ENCODE peak calls at places on chromosome 1, in four cellular contexts. One of them, this sample, is unnamed. For H3K4me1, the result is how much of the 10 kb centered on the place peaks cover.

GRCh38 chr1:149884433-149885363 is 14.7 kb upstream of the BOLA1 start:
- DNase-seq in HCT116: peak
- DNase-seq in HepG2: no peak
- DNase-seq in H1: no peak
- DNase-seq in this sample: no peak

GRCh38 chr1:46131727-46132528 is 501 bp downstream of the PIK3R3 start:
- DNase-seq in HCT116: no peak
- DNase-seq in HepG2: no peak
- DNase-seq in H1: no peak
- DNase-seq in this sample: no peak

GRCh38 chr1:101653482-101653946 is 343.2 kb downstream of the OLFM3 start:
- DNase-seq in HCT116: peak
- DNase-seq in HepG2: no peak
- DNase-seq in H1: peak
- DNase-seq in this sample: peak

GRCh38 chr1:40860706-40861226 is 1.4 kb downstream of the CITED4 start:
- DNase-seq in HCT116: no peak
- DNase-seq in HepG2: no peak
- DNase-seq in H1: no peak
- DNase-seq in this sample: no peak

GRCh38 chr1:161185282-161185682 is 8.0 kb upstream of the B4GALT3 start:
- DNase-seq in HCT116: no peak
- DNase-seq in HepG2: no peak
- DNase-seq in H1: no peak
- DNase-seq in this sample: no peak

GRCh38 chr1:166947398-166948043 is 27.8 kb downstream of the ILDR2 start:
- DNase-seq in HCT116: no peak
- DNase-seq in HepG2: no peak
- DNase-seq in H1: no peak
- DNase-seq in this sample: no peak

GRCh38 chr1:108082741-108083562 is 117.2 kb downstream of the SLC25A24 start:
- DNase-seq in HCT116: no peak
- DNase-seq in HepG2: no peak
- DNase-seq in H1: no peak
- DNase-seq in this sample: no peak

GRCh38 chr1:148309940-148310500 is 157.9 kb upstream of the NBPF11 start:
- DNase-seq in HCT116: no peak
- DNase-seq in HepG2: no peak
- DNase-seq in H1: no peak
- DNase-seq in this sample: no peak

GRCh38 chr1:41726899-41727748 is 191.6 kb downstream of the HIVEP3 start:
- DNase-seq in HCT116: no peak
- DNase-seq in HepG2: peak
- DNase-seq in H1: no peak
- DNase-seq in this sample: no peak

GRCh38 chr1:233707153-233707905 is 93.4 kb downstream of the KCNK1 start:
- DNase-seq in HCT116: peak
- DNase-seq in HepG2: no peak
- DNase-seq in H1: no peak
- DNase-seq in this sample: no peak

GRCh38 chr1:59523745-59524450 is 227.0 kb downstream of the FGGY start:
- DNase-seq in HCT116: no peak
- DNase-seq in HepG2: no peak
- DNase-seq in H1: no peak
- DNase-seq in this sample: no peak

GRCh38 chr1:21539933-21540332 is 30.7 kb downstream of the ALPL start:
- DNase-seq in HCT116: peak
- DNase-seq in HepG2: peak
- DNase-seq in H1: no peak
- DNase-seq in this sample: no peak

GRCh38 chr1:3398741-3399140 is 55.7 kb upstream of the ARHGEF16 start:
- DNase-seq in HCT116: no peak
- DNase-seq in HepG2: no peak
- DNase-seq in H1: no peak
- DNase-seq in this sample: no peak

GRCh38 chr1:11918779-11919519 is 7.3 kb downstream of the KIAA2013 start:
- DNase-seq in HCT116: no peak
- DNase-seq in HepG2: no peak
- DNase-seq in H1: no peak
- DNase-seq in this sample: no peak

GRCh38 chr1:56029329-56030003 is 549.9 kb downstream of the PLPP3 start:
- DNase-seq in HCT116: no peak
- DNase-seq in HepG2: peak
- DNase-seq in H1: no peak
- DNase-seq in this sample: no peak

GRCh38 chr1:212752934-212753497 is 38.6 kb downstream of the NSL1 start:
- DNase-seq in HCT116: no peak
- DNase-seq in HepG2: no peak
- DNase-seq in H1: no peak
- DNase-seq in this sample: no peak

GRCh38 chr1:107963009-107963408 is 2.0 kb downstream of the VAV3 start:
- DNase-seq in HCT116: no peak
- DNase-seq in HepG2: no peak
- DNase-seq in H1: no peak
- DNase-seq in this sample: no peak

GRCh38 chr1:164821648-164822047 is 262.7 kb downstream of the PBX1 start:
- DNase-seq in HCT116: no peak
- DNase-seq in HepG2: no peak
- DNase-seq in H1: no peak
- DNase-seq in this sample: no peak

GRCh38 chr1:99849413-99849743 is 783 bp upstream of the AGL start:
- DNase-seq in HCT116: no peak
- DNase-seq in HepG2: peak
- DNase-seq in H1: no peak
- DNase-seq in this sample: no peak

GRCh38 chr1:9711466-9712020 is 60.0 kb downstream of the PIK3CD start:
- DNase-seq in HCT116: no peak
- DNase-seq in HepG2: no peak
- DNase-seq in H1: no peak
- DNase-seq in this sample: no peak

GRCh38 chr1:24047101-24047459 is 64.9 kb downstream of the MYOM3 start:
- DNase-seq in HCT116: peak
- DNase-seq in HepG2: peak
- DNase-seq in H1: no peak
- DNase-seq in this sample: no peak

DNA sequence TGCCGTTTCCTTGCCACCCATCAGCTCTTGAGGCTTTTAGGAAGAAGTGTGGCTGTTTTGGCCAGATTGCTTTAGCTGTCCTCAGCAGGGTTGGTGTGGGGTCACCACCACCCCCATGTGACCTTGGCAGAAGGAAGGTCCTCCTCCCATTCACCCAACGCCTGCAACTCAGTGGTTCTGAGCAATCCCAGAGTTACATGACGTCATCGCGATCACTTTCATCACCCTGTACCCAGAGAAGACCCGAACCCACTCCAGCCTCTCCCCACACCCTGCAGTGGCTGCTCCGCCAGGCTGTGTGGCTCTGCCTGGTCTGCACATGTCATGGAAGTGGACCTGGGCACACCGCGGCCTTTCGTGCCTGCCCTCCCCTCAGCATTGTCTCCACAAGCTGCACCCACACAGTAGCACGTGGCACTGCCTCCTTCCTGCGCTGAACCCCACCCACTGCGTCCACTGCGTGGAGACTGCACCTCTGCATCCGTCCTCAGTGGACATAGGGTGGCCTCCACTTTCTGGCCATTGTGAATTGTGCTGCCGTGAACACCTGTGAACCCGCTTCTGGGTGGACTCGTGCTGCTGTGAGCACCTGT is 16.5 kb downstream of the FAAP20 start:
- DNase-seq in HCT116: no peak
- DNase-seq in HepG2: no peak
- DNase-seq in H1: no peak
- DNase-seq in this sample: no peak
- H3K4me3 ChIP-seq in HCT116: no peak
- H3K4me3 ChIP-seq in HepG2: no peak
- H3K4me3 ChIP-seq in H1: no peak
- H3K4me3 ChIP-seq in this sample: no peak

GRCh38 chr1:90139837-90140236 is 144.9 kb downstream of the ZNF326 start:
- DNase-seq in HCT116: no peak
- DNase-seq in HepG2: no peak
- DNase-seq in H1: no peak
- DNase-seq in this sample: no peak

GRCh38 chr1:90144820-90145219 is 149.9 kb downstream of the ZNF326 start:
- DNase-seq in HCT116: no peak
- DNase-seq in HepG2: no peak
- DNase-seq in H1: no peak
- DNase-seq in this sample: no peak

GRCh38 chr1:90147093-90147492 is 152.2 kb downstream of the ZNF326 start:
- DNase-seq in HCT116: no peak
- DNase-seq in HepG2: no peak
- DNase-seq in H1: no peak
- DNase-seq in this sample: no peak

GRCh38 chr1:90142697-90143096 is 147.8 kb downstream of the ZNF326 start:
- DNase-seq in HCT116: no peak
- DNase-seq in HepG2: no peak
- DNase-seq in H1: no peak
- DNase-seq in this sample: no peak

GRCh38 chr1:90143522-90144050 is 148.7 kb downstream of the ZNF326 start:
- DNase-seq in HCT116: no peak
- DNase-seq in HepG2: no peak
- DNase-seq in H1: no peak
- DNase-seq in this sample: no peak
- TF ChIP-seq YY1 in HCT116: no peak
- TF ChIP-seq YY1 in HepG2: no peak
- TF ChIP-seq YY1 in H1: no peak
- TF ChIP-seq YY1 in this sample: no peak

GRCh38 chr1:111944121-111944785 is 45.2 kb downstream of the KCND3 start:
- DNase-seq in HCT116: no peak
- DNase-seq in HepG2: no peak
- DNase-seq in H1: no peak
- DNase-seq in this sample: no peak
- H3K4me1 ChIP-seq in HCT116: under half
- H3K4me1 ChIP-seq in HepG2: under half
- H3K4me1 ChIP-seq in H1: under half
- H3K4me1 ChIP-seq in this sample: under half

GRCh38 chr1:47708658-47709301 is 270.9 kb downstream of the FOXD2 start:
- DNase-seq in HCT116: no peak
- DNase-seq in HepG2: no peak
- DNase-seq in H1: no peak
- DNase-seq in this sample: no peak

GRCh38 chr1:47711211-47711847 is 273.5 kb downstream of the FOXD2 start:
- DNase-seq in HCT116: no peak
- DNase-seq in HepG2: no peak
- DNase-seq in H1: no peak
- DNase-seq in this sample: no peak

GRCh38 chr1:47711848-47712492 is 274.1 kb downstream of the FOXD2 start:
- DNase-seq in HCT116: no peak
- DNase-seq in HepG2: no peak
- DNase-seq in H1: no peak
- DNase-seq in this sample: no peak

GRCh38 chr1:47709302-47710074 is 271.6 kb downstream of the FOXD2 start:
- DNase-seq in HCT116: no peak
- DNase-seq in HepG2: no peak
- DNase-seq in H1: no peak
- DNase-seq in this sample: no peak

DNA sequence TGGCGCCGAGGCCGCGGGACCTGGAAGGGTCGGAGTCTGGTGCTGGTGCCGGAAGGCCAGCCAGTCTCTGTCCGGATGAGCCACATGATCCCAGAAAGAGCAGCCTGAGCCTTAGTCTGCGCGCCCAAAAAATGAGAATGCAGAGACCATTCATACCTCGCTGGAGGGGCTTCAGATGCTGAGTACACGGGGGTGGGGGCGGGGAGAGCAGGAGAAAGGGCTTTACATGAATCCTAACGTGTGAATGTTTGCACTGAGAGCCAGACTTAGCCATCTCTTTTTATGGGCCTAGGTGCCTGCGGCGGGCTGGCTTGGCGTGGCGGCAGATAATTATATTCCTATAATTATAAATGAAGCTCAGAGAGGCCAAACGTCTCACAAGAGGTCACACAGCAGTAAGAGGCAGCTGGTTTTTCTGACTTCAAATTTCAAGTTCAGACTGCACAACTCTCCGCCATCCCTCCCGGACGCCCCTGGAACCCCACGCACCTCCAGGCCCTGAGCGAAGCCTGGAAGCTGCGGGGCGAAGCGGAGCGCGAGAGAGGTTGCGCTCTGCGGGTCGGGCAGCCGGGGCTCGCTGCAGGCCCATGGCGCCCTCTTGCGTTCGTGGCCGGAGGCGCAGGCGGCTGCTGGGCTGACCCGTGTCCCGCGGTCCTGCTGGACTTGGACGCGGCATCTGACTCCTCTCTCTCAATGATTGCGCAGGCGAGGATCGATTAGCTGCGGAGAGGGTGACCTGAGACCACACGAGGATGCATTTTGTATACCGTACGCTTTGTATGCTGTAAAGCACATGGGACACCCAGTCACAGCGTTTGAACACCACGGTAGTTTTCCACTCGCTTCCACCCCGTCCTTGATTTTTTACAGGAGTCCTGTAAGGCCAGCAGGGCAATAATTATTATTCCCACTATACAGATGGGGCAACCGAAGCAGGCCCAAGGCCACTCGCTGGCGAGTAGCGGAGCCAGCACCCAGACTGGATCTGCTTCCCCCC is 272.5 kb downstream of the FOXD2 start:
- DNase-seq in HCT116: peak
- DNase-seq in HepG2: peak
- DNase-seq in H1: no peak
- DNase-seq in this sample: no peak
- H3K4me3 ChIP-seq in HCT116: peak
- H3K4me3 ChIP-seq in HepG2: peak
- H3K4me3 ChIP-seq in H1: peak
- H3K4me3 ChIP-seq in this sample: peak

DNA sequence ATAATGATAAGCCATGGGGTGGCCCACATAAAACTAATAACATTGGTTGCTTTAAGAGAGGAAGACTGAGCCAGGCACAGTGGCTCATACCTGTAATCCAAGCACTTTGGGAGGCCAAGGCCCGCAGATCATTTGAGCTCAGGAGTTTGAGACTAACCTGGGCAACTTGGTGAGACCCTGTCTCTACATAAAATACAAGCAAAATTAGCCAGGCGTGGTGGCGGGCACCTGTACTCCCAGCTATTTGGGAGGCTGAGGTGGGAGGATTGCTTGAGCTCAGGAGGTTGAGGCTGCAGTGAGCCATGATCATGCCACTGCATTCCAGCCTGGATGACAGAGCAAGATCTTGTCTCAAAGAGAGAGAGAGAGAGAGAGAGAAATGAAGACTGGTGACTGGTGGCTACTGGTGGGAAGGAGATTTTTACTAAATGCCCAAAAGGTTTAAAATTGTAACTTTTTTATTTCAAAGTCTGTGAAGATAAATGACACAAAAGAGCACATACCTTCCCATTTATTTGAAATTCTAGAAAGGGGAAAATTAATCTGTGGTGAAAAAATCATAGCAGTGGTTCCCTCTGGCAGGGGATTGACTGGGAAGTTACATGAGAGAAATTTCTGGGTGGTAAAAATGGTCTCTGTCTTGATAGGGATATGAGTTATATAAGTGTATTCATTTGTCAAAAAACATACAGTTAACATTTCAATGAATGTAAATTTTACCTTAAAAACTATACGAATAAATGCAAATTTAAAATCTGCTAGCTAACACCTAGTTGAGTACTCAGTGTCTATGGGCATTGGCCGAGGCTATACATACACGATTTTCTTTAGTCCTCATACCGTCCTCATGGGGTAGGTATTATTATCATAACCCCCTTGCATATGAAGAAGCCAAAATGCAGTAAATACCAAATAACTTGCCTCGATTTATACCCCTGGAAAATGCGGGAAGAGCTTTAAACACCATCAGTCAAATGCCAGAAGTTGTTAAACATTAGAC is 2.2 kb upstream of the NBPF1 start:
- DNase-seq in HCT116: no peak
- DNase-seq in HepG2: no peak
- DNase-seq in H1: no peak
- DNase-seq in this sample: no peak
- TF ChIP-seq YY1 in HCT116: no peak
- TF ChIP-seq YY1 in HepG2: no peak
- TF ChIP-seq YY1 in H1: no peak
- TF ChIP-seq YY1 in this sample: no peak

This sample was measured in NT2/D1.